ENCODE peak calls at places on chromosomes 7 and 10, in eight cellular contexts. J is NCI-H1105, Z is epithelial cell of esophagus, R is GM12891, W is neural progenitor cell, H is fibroblast of villous mesenchyme, G is H7, F is AG10803. A is an unnamed sample.
A peak's percentile ranks its signal among the peaks of the same experiment; 100 is the strongest.

GRCh38 chr10:72334196-72334831 is 20.4 kb downstream of the DNAJB12 start:
- DNase-seq in J (peak; percentile 88), Z (no peak), R (no peak), W (peak; percentile 87), H (peak; percentile 86), G (peak; percentile 90), F (no peak), A (no peak)

GRCh38 chr10:132774905-132775863 is 10.8 kb downstream of the NKX6-2 start:
- DNase-seq in J (no peak), Z (no peak), R (no peak), W (no peak), H (peak; percentile 95), G (peak; percentile 80), F (no peak), A (no peak)

GRCh38 chr7:22109761-22110160 is 164.1 kb upstream of the CDCA7L start:
- DNase-seq in J (no peak), Z (peak; percentile 59), R (no peak), W (peak; percentile 52), H (peak; percentile 12), G (peak; percentile 56), F (peak; percentile 40), A (peak; percentile 57)

GRCh38 chr10:46301721-46302479 is 15.1 kb downstream of the ANTXRL start:
- DNase-seq in J (no peak), Z (no peak), R (no peak), W (no peak), H (no peak), G (no peak), F (no peak), A (no peak)

GRCh38 chr10:27197980-27198645 is 42.5 kb downstream of the ACBD5 start:
- DNase-seq in J (no peak), Z (no peak), R (no peak), W (no peak), H (peak; percentile 4), G (no peak), F (no peak), A (no peak)

GRCh38 chr7:38709123-38709522 is 78.0 kb upstream of the AMPH start:
- DNase-seq in J (no peak), Z (no peak), R (no peak), W (no peak), H (no peak), G (no peak), F (no peak), A (no peak)

GRCh38 chr7:14747701-14748100 is 154.8 kb downstream of the DGKB start:
- DNase-seq in J (peak; percentile 45), Z (no peak), R (no peak), W (no peak), H (no peak), G (no peak), F (no peak), A (no peak)

GRCh38 chr7:30159698-30160143 is 24.9 kb downstream of the MTURN start:
- DNase-seq in J (no peak), Z (peak; percentile 46), R (no peak), W (no peak), H (peak; percentile 14), G (no peak), F (peak; percentile 34), A (peak; percentile 24)

GRCh38 chr7:92761391-92762098 is 74.8 kb downstream of the CDK6 start:
- DNase-seq in J (no peak), Z (no peak), R (no peak), W (no peak), H (no peak), G (no peak), F (no peak), A (no peak)

GRCh38 chr7:2953588-2954407 is 89.9 kb downstream of the CARD11 start:
- DNase-seq in J (no peak), Z (no peak), R (no peak), W (peak; percentile 32), H (no peak), G (no peak), F (no peak), A (no peak)

GRCh38 chr7:70446448-70447143 is 685.3 kb upstream of the GALNT17 start:
- DNase-seq in J (no peak), Z (peak; percentile 48), R (no peak), W (peak; percentile 36), H (no peak), G (no peak), F (no peak), A (no peak)

GRCh38 chr7:34939175-34939574 is 98.1 kb downstream of the DPY19L1 start:
- DNase-seq in J (no peak), Z (peak; percentile 37), R (no peak), W (no peak), H (peak; percentile 91), G (no peak), F (peak; percentile 31), A (no peak)

GRCh38 chr10:101611506-101611905 is 23.4 kb downstream of the DPCD start:
- DNase-seq in J (no peak), Z (no peak), R (no peak), W (no peak), H (peak; percentile 13), G (no peak), F (peak; percentile 44), A (peak; percentile 14)

GRCh38 chr10:124740374-124741280 is 3.6 kb downstream of the FAM53B start:
- DNase-seq in J (no peak), Z (peak; percentile 84), R (no peak), W (peak; percentile 84), H (peak; percentile 92), G (no peak), F (peak; percentile 45), A (peak; percentile 62)

GRCh38 chr7:152050547-152050971 is 25.1 kb downstream of the GALNT11 start:
- DNase-seq in J (no peak), Z (peak; percentile 48), R (no peak), W (no peak), H (peak; percentile 67), G (no peak), F (peak; percentile 72), A (no peak)